ENCODE peak calls at places on chromosomes 6 and 20, in four cellular contexts. H is activated CD4-positive, CD25-positive, alpha-beta regulatory T cell treated with anti-CD3 and anti-CD28 coated beads, Interleukin-2, amount 50 U/mL, for 72 hours; U is lung microvascular endothelial cell; V is activated T-cell treated with anti-CD3 and anti-CD28 coated beads for 1 hour. C is an unnamed sample.

GRCh38 chr6:134299236-134299635 is 18.7 kb downstream of the SGK1 start:
- DNase-seq in U (peak; percentile 90), H (no peak), V (no peak), C (no peak)

GRCh38 chr6:10759312-10759839 is 11.8 kb downstream of the TMEM14B start:
- DNase-seq in H (no peak), U (peak; percentile 80), V (no peak), C (no peak)

GRCh38 chr6:24445704-24446103 is 43.0 kb downstream of the MRS2 start:
- DNase-seq in U (no peak), H (no peak), V (no peak), C (no peak)

GRCh38 chr6:25354078-25354940 is 75.1 kb downstream of the CARMIL1 start:
- DNase-seq in H (no peak), V (no peak), U (no peak), C (no peak)

GRCh38 chr20:4813076-4813838 is 91.5 kb downstream of the PRND start:
- DNase-seq in U (peak; percentile 48), H (no peak), V (peak; percentile 19), C (no peak)

GRCh38 chr20:58238490-58238889 is 10.0 kb upstream of the ANKRD60 start:
- DNase-seq in H (no peak), V (no peak), U (no peak), C (no peak)

GRCh38 chr20:63567382-63568169 is 6.5 kb downstream of the HELZ2 start:
- DNase-seq in U (no peak), H (peak; percentile 66), V (no peak), C (no peak)

GRCh38 chr6:72149715-72150114 is 263.4 kb downstream of the RIMS1 start:
- DNase-seq in V (no peak), U (no peak), H (no peak), C (no peak)

GRCh38 chr6:151239603-151240035 is at the start of gene AKAP12:
- DNase-seq in U (peak; percentile 80), V (no peak), H (no peak), C (no peak)

GRCh38 chr6:658244-658643 is 1.3 kb upstream of the HUS1B start:
- DNase-seq in H (no peak), V (no peak), U (no peak), C (no peak)

GRCh38 chr6:14784596-14785360 is 461.1 kb upstream of the JARID2 start:
- DNase-seq in V (no peak), U (no peak), H (no peak), C (no peak)

GRCh38 chr6:81861281-81861680 is 108.8 kb upstream of the TENT5A start:
- DNase-seq in U (no peak), H (no peak), V (no peak), C (no peak)

GRCh38 chr6:19605624-19606023 is 231.5 kb upstream of the ID4 start:
- DNase-seq in H (no peak), U (no peak), V (no peak), C (no peak)

GRCh38 chr6:166725571-166725970 is 98.5 kb upstream of the RPS6KA2 start:
- DNase-seq in V (no peak), H (no peak), U (no peak), C (no peak)

GRCh38 chr20:40442181-40442963 is 246.7 kb downstream of the MAFB start:
- DNase-seq in H (no peak), U (no peak), V (no peak), C (no peak)

GRCh38 chr6:33579828-33580714 is at the start of gene BAK1:
- DNase-seq in V (peak; percentile 69), U (peak; percentile 93), H (peak; percentile 74), C (peak; percentile 62)

GRCh38 chr6:26514984-26515383 is 14.9 kb downstream of the BTN1A1 start:
- DNase-seq in H (no peak), U (no peak), V (no peak), C (no peak)

GRCh38 chr20:8227293-8227692 is 95.2 kb downstream of the PLCB1 start:
- DNase-seq in U (no peak), H (no peak), V (no peak), C (no peak)

GRCh38 chr6:22583927-22584326 is 14.6 kb downstream of the HDGFL1 start:
- DNase-seq in V (no peak), H (no peak), U (no peak), C (no peak)

GRCh38 chr20:1934578-1935573 is 39.7 kb downstream of the SIRPA start:
- DNase-seq in V (no peak), H (no peak), U (no peak), C (no peak)

GRCh38 chr6:96236471-96236870 is 220.7 kb downstream of the FUT9 start:
- DNase-seq in V (no peak), H (no peak), U (no peak), C (no peak)

GRCh38 chr6:95169790-95170189 is 407.5 kb upstream of the MANEA start:
- DNase-seq in U (no peak), V (no peak), H (no peak), C (no peak)

GRCh38 chr6:157302761-157303160 is 20.6 kb downstream of the TMEM242 start:
- DNase-seq in V (no peak), H (no peak), U (peak; percentile 8), C (no peak)

GRCh38 chr20:32466739-32467505 is 108.8 kb downstream of the ASXL1 start:
- DNase-seq in H (no peak), V (no peak), U (peak; percentile 56), C (no peak)

GRCh38 chr6:91130126-91130525 is 543.3 kb upstream of the MAP3K7 start:
- DNase-seq in H (no peak), U (no peak), V (no peak), C (no peak)

GRCh38 chr6:88165087-88165876 is 865 bp downstream of the CNR1 start:
- DNase-seq in V (no peak), U (no peak), H (no peak), C (no peak)

GRCh38 chr6:149862901-149863595 is 1.1 kb downstream of the LRP11 start:
- DNase-seq in V (peak; percentile 11), U (peak; percentile 74), H (peak; percentile 52), C (no peak)

GRCh38 chr6:141443668-141444067 is 689.1 kb upstream of the GJE1 start:
- DNase-seq in H (no peak), V (no peak), U (no peak), C (no peak)

GRCh38 chr6:36755435-36756348 is 58.1 kb downstream of the RAB44 start:
- DNase-seq in V (peak; percentile 42), U (peak; percentile 95), H (peak; percentile 69), C (peak; percentile 61)

GRCh38 chr6:149473080-149474052 is 11.4 kb downstream of the ZC3H12D start:
- DNase-seq in U (peak; percentile 30), V (no peak), H (no peak), C (no peak)